ENCODE peak calls at places on chromosome 12, in four cellular contexts. One of them, this sample, is unnamed.

GRCh38 chr12:57008113-57008687 is 1.9 kb upstream of the ZBTB39 start:
- DNase-seq in ovary: no peak
- DNase-seq in left ventricle myocardium inferior: no peak
- DNase-seq in esophagus squamous epithelium: no peak
- DNase-seq in this sample: no peak

GRCh38 chr12:103012884-103013283 is 55.4 kb downstream of the ASCL1 start:
- DNase-seq in ovary: no peak
- DNase-seq in left ventricle myocardium inferior: no peak
- DNase-seq in esophagus squamous epithelium: no peak
- DNase-seq in this sample: no peak

GRCh38 chr12:56718636-56719035 is 6.5 kb downstream of the NACA start:
- DNase-seq in ovary: no peak
- DNase-seq in left ventricle myocardium inferior: no peak
- DNase-seq in esophagus squamous epithelium: no peak
- DNase-seq in this sample: no peak

GRCh38 chr12:109864916-109865315 is 15.4 kb downstream of the GLTP start:
- DNase-seq in ovary: no peak
- DNase-seq in left ventricle myocardium inferior: no peak
- DNase-seq in esophagus squamous epithelium: no peak
- DNase-seq in this sample: peak

GRCh38 chr12:116656371-116656770 is 81.5 kb downstream of the SPRING1 start:
- DNase-seq in ovary: no peak
- DNase-seq in left ventricle myocardium inferior: no peak
- DNase-seq in esophagus squamous epithelium: no peak
- DNase-seq in this sample: no peak

GRCh38 chr12:25950329-25951115 is 8.0 kb upstream of the RASSF8 start:
- DNase-seq in ovary: no peak
- DNase-seq in left ventricle myocardium inferior: no peak
- DNase-seq in esophagus squamous epithelium: no peak
- DNase-seq in this sample: no peak

GRCh38 chr12:88577537-88577936 is 2.7 kb downstream of the KITLG start:
- DNase-seq in ovary: no peak
- DNase-seq in left ventricle myocardium inferior: no peak
- DNase-seq in esophagus squamous epithelium: no peak
- DNase-seq in this sample: no peak

GRCh38 chr12:61536525-61536924 is 723.7 kb upstream of the USP15 start:
- DNase-seq in ovary: no peak
- DNase-seq in left ventricle myocardium inferior: no peak
- DNase-seq in esophagus squamous epithelium: no peak
- DNase-seq in this sample: no peak

GRCh38 chr12:121514184-121514742 is 66.6 kb downstream of the KDM2B start:
- DNase-seq in ovary: no peak
- DNase-seq in left ventricle myocardium inferior: no peak
- DNase-seq in esophagus squamous epithelium: no peak
- DNase-seq in this sample: no peak

GRCh38 chr12:56142184-56142784 is 10.1 kb upstream of the MYL6B start:
- DNase-seq in ovary: no peak
- DNase-seq in left ventricle myocardium inferior: no peak
- DNase-seq in esophagus squamous epithelium: no peak
- DNase-seq in this sample: no peak

GRCh38 chr12:107805488-107806180 is 31.1 kb downstream of the ASCL4 start:
- DNase-seq in ovary: no peak
- DNase-seq in left ventricle myocardium inferior: no peak
- DNase-seq in esophagus squamous epithelium: no peak
- DNase-seq in this sample: no peak

GRCh38 chr12:132388379-132389015 is 59.1 kb upstream of the GALNT9 start:
- DNase-seq in ovary: no peak
- DNase-seq in left ventricle myocardium inferior: no peak
- DNase-seq in esophagus squamous epithelium: no peak
- DNase-seq in this sample: no peak

GRCh38 chr12:132386926-132387497 is 57.6 kb upstream of the GALNT9 start:
- DNase-seq in ovary: no peak
- DNase-seq in left ventricle myocardium inferior: no peak
- DNase-seq in esophagus squamous epithelium: no peak
- DNase-seq in this sample: no peak

GRCh38 chr12:132389526-132390286 is 60.3 kb upstream of the GALNT9 start:
- DNase-seq in ovary: no peak
- DNase-seq in left ventricle myocardium inferior: no peak
- DNase-seq in esophagus squamous epithelium: no peak
- DNase-seq in this sample: no peak

GRCh38 chr12:132390287-132391076 is 61.1 kb upstream of the GALNT9 start:
- DNase-seq in ovary: no peak
- DNase-seq in left ventricle myocardium inferior: no peak
- DNase-seq in esophagus squamous epithelium: no peak
- DNase-seq in this sample: no peak

DNA sequence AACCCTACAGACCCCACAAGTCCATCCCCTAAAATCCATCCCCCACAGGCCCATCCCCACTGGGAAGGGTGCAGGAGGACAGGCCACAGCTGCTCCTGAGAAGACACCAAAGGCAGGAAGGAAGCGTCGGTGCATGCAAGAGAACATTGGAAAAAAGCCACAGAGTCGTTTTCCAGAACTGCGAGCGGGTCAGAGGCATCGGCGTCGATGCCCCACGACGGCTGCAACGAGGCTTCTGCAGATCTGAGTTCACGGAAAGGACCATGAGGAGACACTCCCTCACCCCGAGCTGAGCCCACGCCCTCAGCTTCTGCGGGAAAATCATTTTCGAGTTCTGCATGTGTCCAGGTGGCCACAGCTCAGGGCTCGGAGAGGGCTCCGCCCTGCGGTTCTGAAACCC is 59.7 kb upstream of the GALNT9 start:
- DNase-seq in ovary: no peak
- DNase-seq in left ventricle myocardium inferior: no peak
- DNase-seq in esophagus squamous epithelium: no peak
- DNase-seq in this sample: no peak
- H3K27ac ChIP-seq in ovary: no peak
- H3K27ac ChIP-seq in left ventricle myocardium inferior: no peak
- H3K27ac ChIP-seq in esophagus squamous epithelium: no peak
- H3K27ac ChIP-seq in this sample: no peak

GRCh38 chr12:50661300-50662120 is 102.4 kb upstream of the ATF1 start:
- DNase-seq in ovary: no peak
- DNase-seq in left ventricle myocardium inferior: no peak
- DNase-seq in esophagus squamous epithelium: no peak
- DNase-seq in this sample: no peak
- H3K27ac ChIP-seq in ovary: no peak
- H3K27ac ChIP-seq in left ventricle myocardium inferior: no peak
- H3K27ac ChIP-seq in esophagus squamous epithelium: no peak
- H3K27ac ChIP-seq in this sample: no peak

GRCh38 chr12:106480259-106480658 is 102.5 kb upstream of the RFX4 start:
- DNase-seq in ovary: no peak
- DNase-seq in left ventricle myocardium inferior: no peak
- DNase-seq in esophagus squamous epithelium: no peak
- DNase-seq in this sample: no peak

DNA sequence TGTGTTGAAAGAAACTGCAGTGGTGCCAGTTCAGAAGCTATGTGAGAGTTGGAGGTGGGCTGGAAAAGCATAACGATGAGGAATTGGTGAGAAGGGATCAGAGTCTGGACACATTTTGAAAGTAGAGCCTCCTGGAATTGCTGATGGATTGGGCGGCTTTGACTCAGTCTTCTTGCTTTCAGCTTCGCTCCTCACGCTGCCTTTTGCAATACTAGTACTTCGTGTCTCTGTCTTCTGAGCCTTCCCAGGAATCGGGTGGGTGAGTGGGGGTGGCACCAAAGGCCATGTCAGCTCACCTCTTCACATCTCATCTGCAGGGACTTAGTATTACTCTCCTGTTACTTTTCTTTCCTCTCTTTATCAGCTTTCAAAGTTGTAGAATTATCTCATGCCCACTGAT is 101.6 kb upstream of the RFX4 start:
- DNase-seq in ovary: no peak
- DNase-seq in left ventricle myocardium inferior: no peak
- DNase-seq in esophagus squamous epithelium: no peak
- DNase-seq in this sample: no peak
- H3K27ac ChIP-seq in ovary: no peak
- H3K27ac ChIP-seq in left ventricle myocardium inferior: no peak
- H3K27ac ChIP-seq in esophagus squamous epithelium: no peak
- H3K27ac ChIP-seq in this sample: no peak

GRCh38 chr12:65929641-65930040 is 105.4 kb downstream of the HMGA2 start:
- DNase-seq in ovary: no peak
- DNase-seq in left ventricle myocardium inferior: no peak
- DNase-seq in esophagus squamous epithelium: no peak
- DNase-seq in this sample: no peak

GRCh38 chr12:65922077-65922476 is 97.8 kb downstream of the HMGA2 start:
- DNase-seq in ovary: no peak
- DNase-seq in left ventricle myocardium inferior: no peak
- DNase-seq in esophagus squamous epithelium: no peak
- DNase-seq in this sample: no peak

GRCh38 chr12:65923228-65923627 is 98.9 kb downstream of the HMGA2 start:
- DNase-seq in ovary: no peak
- DNase-seq in left ventricle myocardium inferior: no peak
- DNase-seq in esophagus squamous epithelium: no peak
- DNase-seq in this sample: no peak

GRCh38 chr12:65926119-65927004 is 102.1 kb downstream of the HMGA2 start:
- DNase-seq in ovary: no peak
- DNase-seq in left ventricle myocardium inferior: no peak
- DNase-seq in esophagus squamous epithelium: no peak
- DNase-seq in this sample: no peak

DNA sequence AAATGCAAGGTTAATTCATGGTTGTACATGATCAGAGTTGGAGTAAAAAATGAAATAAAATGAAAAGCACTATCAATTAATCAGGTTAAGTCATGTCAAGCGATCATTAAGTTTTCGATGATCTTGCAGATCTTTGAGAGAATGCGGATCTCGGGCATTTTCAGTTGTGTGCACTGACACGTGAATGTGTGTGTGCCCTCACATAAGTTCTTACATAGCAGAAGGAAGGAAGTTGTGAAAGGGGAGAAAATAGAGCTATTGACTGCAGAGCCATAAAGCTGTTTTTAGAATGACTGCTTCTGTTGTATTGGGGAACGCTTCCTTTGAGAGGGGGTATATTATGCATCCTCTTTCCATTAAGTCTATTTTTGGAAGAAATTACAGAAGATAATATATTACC is 101.3 kb downstream of the HMGA2 start:
- DNase-seq in ovary: no peak
- DNase-seq in left ventricle myocardium inferior: no peak
- DNase-seq in esophagus squamous epithelium: no peak
- DNase-seq in this sample: no peak
- H3K27ac ChIP-seq in ovary: no peak
- H3K27ac ChIP-seq in left ventricle myocardium inferior: no peak
- H3K27ac ChIP-seq in esophagus squamous epithelium: no peak
- H3K27ac ChIP-seq in this sample: peak

DNA sequence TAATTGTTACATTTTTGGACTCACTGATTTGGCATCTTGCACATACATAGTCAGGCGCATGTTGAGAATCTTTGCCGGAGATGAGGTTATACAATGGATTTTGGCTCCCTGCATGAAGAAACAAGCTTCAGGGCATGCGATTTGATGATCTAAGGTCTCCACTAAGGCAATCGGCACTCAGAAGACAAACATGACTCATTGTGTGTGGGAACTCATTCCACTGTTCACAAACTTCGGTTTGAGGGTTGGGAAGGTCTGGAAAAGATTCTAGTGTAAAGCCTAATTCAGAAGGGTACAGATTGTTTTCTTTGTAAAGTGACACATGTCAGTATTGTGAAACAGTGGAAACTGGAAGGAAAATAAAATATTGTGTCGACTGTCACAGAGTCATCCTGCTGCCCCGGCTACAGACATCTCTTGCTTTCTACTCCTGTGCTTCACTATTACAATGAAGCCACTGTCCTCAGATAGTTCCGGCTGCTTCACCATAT is 192.6 kb upstream of the HMGA2 start:
- DNase-seq in ovary: no peak
- DNase-seq in left ventricle myocardium inferior: no peak
- DNase-seq in esophagus squamous epithelium: no peak
- DNase-seq in this sample: peak
- H3K27ac ChIP-seq in ovary: no peak
- H3K27ac ChIP-seq in left ventricle myocardium inferior: peak
- H3K27ac ChIP-seq in esophagus squamous epithelium: peak
- H3K27ac ChIP-seq in this sample: peak

DNA sequence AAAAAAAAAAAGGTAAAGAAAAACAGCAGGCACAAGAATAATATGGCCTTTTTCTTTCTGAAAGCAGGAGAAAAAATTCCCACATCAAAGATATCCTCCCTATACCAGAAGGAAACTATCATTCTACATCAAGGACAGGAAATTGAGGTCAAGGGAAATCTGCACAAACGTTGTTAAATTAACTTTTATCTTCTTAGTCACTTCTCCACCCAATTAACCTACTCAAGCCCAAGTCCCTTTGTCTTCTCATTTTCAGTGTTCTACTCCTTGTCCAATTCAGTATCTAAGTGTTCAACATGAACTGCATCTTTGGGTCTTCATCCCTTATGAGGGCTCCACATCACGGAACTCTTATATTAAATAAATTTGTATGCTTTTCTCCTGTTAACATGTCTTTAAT is 15.7 kb downstream of the NDUFA12 start:
- DNase-seq in ovary: no peak
- DNase-seq in left ventricle myocardium inferior: no peak
- DNase-seq in esophagus squamous epithelium: no peak
- DNase-seq in this sample: no peak
- H3K27ac ChIP-seq in ovary: no peak
- H3K27ac ChIP-seq in left ventricle myocardium inferior: no peak
- H3K27ac ChIP-seq in esophagus squamous epithelium: no peak
- H3K27ac ChIP-seq in this sample: no peak

GRCh38 chr12:6430124-6430989 is 14.4 kb upstream of the CD27 start:
- DNase-seq in ovary: peak
- DNase-seq in left ventricle myocardium inferior: peak
- DNase-seq in esophagus squamous epithelium: no peak
- DNase-seq in this sample: peak
- H3K27ac ChIP-seq in ovary: peak
- H3K27ac ChIP-seq in left ventricle myocardium inferior: peak
- H3K27ac ChIP-seq in esophagus squamous epithelium: peak
- H3K27ac ChIP-seq in this sample: peak

DNA sequence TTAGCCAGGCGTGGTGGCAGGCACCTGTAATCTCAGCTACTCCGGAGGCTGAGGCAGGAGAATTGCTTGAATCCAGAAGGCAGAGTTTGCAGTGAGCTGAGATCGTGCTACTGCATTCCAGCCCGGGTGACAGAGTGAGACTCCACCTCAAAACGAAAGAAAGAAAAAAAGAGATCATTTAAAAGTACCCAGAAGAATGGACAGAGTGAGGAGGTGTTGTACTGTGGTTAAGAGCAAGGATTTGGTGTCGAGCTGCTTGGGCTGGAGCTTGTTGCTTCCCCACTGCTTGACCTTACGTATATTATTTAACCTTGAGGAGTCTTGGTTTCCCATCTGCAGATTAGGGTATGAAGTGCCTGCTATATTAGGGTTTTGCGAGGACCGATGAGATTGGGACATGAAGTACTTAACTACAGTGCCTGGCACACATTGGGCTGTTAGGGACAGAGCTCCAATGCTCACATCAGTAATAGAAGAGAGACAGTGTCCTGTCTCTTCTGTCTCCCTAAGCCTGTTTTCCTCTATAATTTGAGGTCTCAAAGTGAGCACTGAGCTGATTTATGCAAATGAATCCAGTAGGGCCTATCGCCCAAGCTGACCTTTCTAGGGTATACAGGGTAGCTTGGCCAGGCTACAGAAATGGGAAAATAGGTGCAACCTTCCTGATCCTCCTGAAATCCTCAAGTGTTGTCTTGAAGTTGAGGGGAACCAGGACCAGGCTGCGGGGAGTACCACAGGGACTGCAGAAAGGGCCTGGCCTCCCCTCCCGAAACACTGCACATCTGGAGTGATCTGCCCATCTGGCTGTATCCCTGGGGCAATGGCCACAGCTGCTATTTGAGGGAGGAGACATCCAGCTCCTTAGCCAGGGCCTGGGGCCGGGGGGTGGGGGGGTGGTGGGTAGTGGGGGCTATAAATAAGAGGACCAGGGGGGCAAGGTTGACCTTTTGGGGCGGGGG is 8.6 kb upstream of the HDAC7 start:
- DNase-seq in ovary: no peak
- DNase-seq in left ventricle myocardium inferior: peak
- DNase-seq in esophagus squamous epithelium: no peak
- DNase-seq in this sample: no peak
- H3K27ac ChIP-seq in ovary: peak
- H3K27ac ChIP-seq in left ventricle myocardium inferior: peak
- H3K27ac ChIP-seq in esophagus squamous epithelium: peak
- H3K27ac ChIP-seq in this sample: peak

GRCh38 chr12:54187075-54187474 is 1.7 kb downstream of the SMUG1 start:
- DNase-seq in ovary: no peak
- DNase-seq in left ventricle myocardium inferior: no peak
- DNase-seq in esophagus squamous epithelium: no peak
- DNase-seq in this sample: no peak
- H3K27ac ChIP-seq in ovary: no peak
- H3K27ac ChIP-seq in left ventricle myocardium inferior: no peak
- H3K27ac ChIP-seq in esophagus squamous epithelium: no peak
- H3K27ac ChIP-seq in this sample: no peak